ENCODE peak calls at places on chromosomes 11 and 22, in eight cellular contexts. E is fibroblast of pulmonary artery; Y is GM04504; M is Right ventricle myocardium superior; P is spleen; B is activated T-cell treated with anti-CD3 and anti-CD28 coated beads, Interleukin-2, amount 50 U/mL, for 1 hour; Q is hypothalamus; A is pancreas. W is an unnamed sample.

GRCh38 chr22:32590556-32590955 is 115.9 kb downstream of the FBXO7 start:
- DNase-seq in P (no peak), Y (peak; percentile 67), A (no peak), M (no peak), E (peak; percentile 36), Q (no peak), B (no peak), W (no peak)

GRCh38 chr11:31964181-31964580 is 126.7 kb upstream of the RCN1 start:
- DNase-seq in A (no peak), Y (no peak), E (no peak), P (no peak), Q (no peak), B (no peak), M (no peak), W (no peak)

GRCh38 chr11:59899532-59899931 is 20.9 kb downstream of the OOSP3 start:
- DNase-seq in A (no peak), Y (no peak), P (no peak), M (no peak), B (no peak), E (peak; percentile 26), Q (no peak), W (no peak)

GRCh38 chr11:16897460-16898061 is 116.7 kb downstream of the PLEKHA7 start:
- DNase-seq in P (no peak), Q (no peak), B (no peak), M (no peak), E (no peak), A (no peak), Y (no peak), W (no peak)

GRCh38 chr11:2746401-2747230 is 46.8 kb upstream of the KCNQ1OT1 start:
- DNase-seq in M (peak; percentile 59), P (peak; percentile 51), E (no peak), B (no peak), A (peak; percentile 35), Y (no peak), Q (no peak), W (no peak)

GRCh38 chr11:46090375-46090774 is 30.9 kb downstream of the PHF21A start:
- DNase-seq in Y (no peak), B (no peak), A (no peak), M (no peak), E (no peak), P (no peak), Q (no peak), W (no peak)

GRCh38 chr11:100942016-100942415 is 187.6 kb downstream of the PGR start:
- DNase-seq in M (peak; percentile 43), Y (no peak), A (no peak), P (no peak), Q (no peak), E (peak; percentile 37), B (no peak), W (no peak)

GRCh38 chr22:23781065-23781464 is 5.7 kb upstream of the SMARCB1 start:
- DNase-seq in Y (no peak), A (no peak), P (no peak), Q (no peak), B (no peak), M (no peak), E (no peak), W (no peak)

GRCh38 chr11:95092549-95093324 is 3.1 kb downstream of the ENDOD1 start:
- DNase-seq in M (no peak), A (no peak), Q (no peak), B (no peak), E (peak; percentile 52), Y (no peak), P (no peak), W (no peak)